ENCODE peak calls at places on chromosomes 6 and 20, in seven cellular contexts. L is transverse colon, K is endothelial cell of umbilical vein, I is OCI-LY7, X is ascending aorta, Z is Peyer's patch, Y is fibroblast of lung. O is an unnamed sample. For H3K4me1, the result is how much of the 10 kb centered on the place peaks cover.

GRCh38 chr6:151916680-151917164 is 109.2 kb downstream of the ESR1 start:
- DNase-seq in Z (no peak), Y (peak), L (no peak), X (no peak), K (no peak), I (no peak), O (no peak)

GRCh38 chr6:113645576-113645970 is 211.6 kb upstream of the MARCKS start:
- DNase-seq in K (no peak), L (peak), X (no peak), Y (peak), Z (peak), I (no peak), O (no peak)

GRCh38 chr6:40349566-40350192 is 237.5 kb downstream of the LRFN2 start:
- DNase-seq in X (peak), L (no peak), I (no peak), K (no peak), Z (peak), Y (no peak), O (no peak)

GRCh38 chr20:23106271-23106851 is 20.2 kb upstream of the CD93 start:
- DNase-seq in X (no peak), Z (no peak), I (no peak), L (no peak), K (peak), Y (no peak), O (no peak)

GRCh38 chr6:155327326-155328073 is 13.2 kb upstream of the TFB1M start:
- DNase-seq in Y (peak), I (peak), L (peak), Z (peak), K (peak), X (peak), O (no peak)

GRCh38 chr6:156977527-156978291 is 200.5 kb downstream of the ARID1B start:
- DNase-seq in K (no peak), Z (no peak), Y (peak), I (no peak), L (no peak), X (no peak), O (no peak)

GRCh38 chr6:169862464-169863148 is 111.2 kb downstream of the ERMARD start:
- DNase-seq in L (no peak), Z (no peak), X (no peak), K (no peak), I (no peak), Y (no peak), O (peak)

GRCh38 chr6:101961357-101961756 is 567.8 kb downstream of the GRIK2 start:
- DNase-seq in L (no peak), Y (no peak), I (no peak), K (no peak), Z (no peak), X (no peak), O (no peak)

GRCh38 chr20:4820833-4821518 is 99.3 kb downstream of the PRND start:
- DNase-seq in X (no peak), Z (no peak), Y (peak), L (no peak), I (no peak), K (peak), O (no peak)

GRCh38 chr6:111185954-111186353 is 98.7 kb downstream of the SLC16A10 start:
- DNase-seq in K (no peak), Z (no peak), X (no peak), Y (no peak), L (no peak), I (no peak), O (no peak)

GRCh38 chr6:167845856-167846255 is 19.1 kb downstream of the AFDN start:
- DNase-seq in X (no peak), Z (no peak), Y (no peak), I (no peak), K (no peak), L (no peak), O (no peak)

GRCh38 chr6:113701552-113702254 is 155.4 kb upstream of the MARCKS start:
- DNase-seq in K (peak), X (no peak), I (no peak), Y (peak), L (no peak), Z (no peak), O (no peak)

GRCh38 chr6:157228421-157229218 is 94.7 kb downstream of the TMEM242 start:
- DNase-seq in K (no peak), Y (no peak), L (no peak), I (no peak), X (peak), Z (peak), O (no peak)

GRCh38 chr6:136593748-136594490 is 43.7 kb upstream of the MAP7 start:
- DNase-seq in I (peak), K (peak), Y (peak), X (peak), L (peak), Z (peak), O (peak)

GRCh38 chr6:5525209-5525608 is 263.9 kb downstream of the FARS2 start:
- DNase-seq in I (no peak), Z (no peak), L (no peak), Y (peak), X (no peak), K (peak), O (no peak)

GRCh38 chr6:71523548-71523947 is 234.9 kb downstream of the OGFRL1 start:
- DNase-seq in X (no peak), Z (no peak), L (no peak), K (no peak), Y (no peak), I (no peak), O (no peak)

GRCh38 chr6:148342146-148343027 is at the start of gene SASH1:
- DNase-seq in X (peak), I (no peak), Y (peak), Z (peak), L (peak), K (peak), O (peak)

GRCh38 chr6:57252137-57252536 is 30.0 kb upstream of the RAB23 start:
- DNase-seq in K (no peak), X (no peak), Y (no peak), Z (no peak), I (no peak), L (no peak), O (no peak)

GRCh38 chr6:53033764-53034163 is 31.4 kb upstream of the FBXO9 start:
- DNase-seq in X (no peak), Z (no peak), L (no peak), I (no peak), Y (peak), K (peak), O (no peak)

GRCh38 chr6:113420290-113420689 is 436.9 kb upstream of the MARCKS start:
- DNase-seq in I (no peak), Y (no peak), X (no peak), Z (no peak), K (no peak), L (no peak), O (no peak)

GRCh38 chr20:12153616-12154015 is 235.9 kb downstream of the BTBD3 start:
- DNase-seq in Y (peak), X (no peak), L (no peak), K (no peak), I (no peak), Z (no peak), O (no peak)

GRCh38 chr6:15331143-15331542 is 85.3 kb downstream of the JARID2 start:
- DNase-seq in L (no peak), Z (no peak), X (no peak), K (no peak), Y (no peak), I (no peak), O (no peak)

GRCh38 chr6:80520195-80520594 is 413.7 kb downstream of the BCKDHB start:
- DNase-seq in Z (no peak), L (no peak), X (no peak), Y (peak), I (no peak), K (peak), O (no peak)

DNA sequence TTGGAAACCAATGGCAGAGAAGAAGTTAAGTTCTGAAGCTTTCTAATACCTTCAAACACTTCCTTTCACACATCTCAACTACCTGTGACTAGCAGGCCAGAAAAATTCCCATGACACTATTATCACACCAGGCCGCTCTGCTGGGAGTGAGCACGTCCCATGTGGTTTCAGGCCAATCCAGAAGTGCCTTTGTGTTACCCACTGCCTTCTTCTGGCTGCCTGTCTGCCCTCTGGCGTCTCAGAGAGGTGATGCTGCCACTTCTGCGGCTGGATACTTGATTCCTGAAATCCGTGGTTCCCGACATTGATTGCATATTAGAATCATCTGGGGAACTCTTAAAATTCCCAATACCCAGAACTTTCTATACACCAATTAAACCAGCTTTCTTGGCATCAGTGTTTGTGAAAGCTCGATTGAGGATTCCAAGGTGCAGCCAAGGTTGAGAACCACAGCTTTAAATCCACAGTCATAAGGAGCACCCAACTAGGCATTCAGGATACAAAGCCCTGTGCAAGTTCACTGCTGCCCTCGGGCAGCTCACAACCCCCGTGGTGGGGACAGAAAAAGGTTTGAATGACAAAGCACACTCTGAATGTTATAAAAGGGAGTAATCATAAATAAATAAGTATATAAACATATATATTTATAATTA is 65.6 kb downstream of the STMND1 start:
- DNase-seq in Y (peak), Z (peak), K (peak), I (no peak), L (peak), X (no peak), O (no peak)
- TF ChIP-seq CTCF in Y (peak), Z (peak), K (peak), I (no peak), L (peak), X (peak), O (no peak)

GRCh38 chr6:24933868-24934401 is 1.8 kb downstream of the RIPOR2 start:
- DNase-seq in L (peak), X (no peak), Y (no peak), Z (peak), K (peak), I (peak), O (no peak)
- H3K4me1 ChIP-seq in L (under half), X (under half), Y (under half), Z (under half), K (under half), I (half or more), O (under half)

GRCh38 chr6:99092461-99092860 is 144.7 kb upstream of the FBXL4 start:
- DNase-seq in L (no peak), Y (no peak), Z (no peak), K (no peak), X (no peak), I (peak), O (no peak)

GRCh38 chr6:99093781-99094180 is 146.0 kb upstream of the FBXL4 start:
- DNase-seq in K (no peak), X (no peak), Y (no peak), Z (no peak), L (no peak), I (peak), O (no peak)

GRCh38 chr6:99096186-99096585 is 148.4 kb upstream of the FBXL4 start:
- DNase-seq in Y (no peak), K (no peak), L (no peak), X (no peak), I (no peak), Z (no peak), O (no peak)

GRCh38 chr6:99092009-99092408 is 144.3 kb upstream of the FBXL4 start:
- DNase-seq in Z (no peak), L (no peak), I (peak), Y (no peak), X (no peak), K (no peak), O (no peak)
- H3K4me3 ChIP-seq in Z (no peak), L (no peak), I (no peak), Y (no peak), X (no peak), K (no peak), O (no peak)

DNA sequence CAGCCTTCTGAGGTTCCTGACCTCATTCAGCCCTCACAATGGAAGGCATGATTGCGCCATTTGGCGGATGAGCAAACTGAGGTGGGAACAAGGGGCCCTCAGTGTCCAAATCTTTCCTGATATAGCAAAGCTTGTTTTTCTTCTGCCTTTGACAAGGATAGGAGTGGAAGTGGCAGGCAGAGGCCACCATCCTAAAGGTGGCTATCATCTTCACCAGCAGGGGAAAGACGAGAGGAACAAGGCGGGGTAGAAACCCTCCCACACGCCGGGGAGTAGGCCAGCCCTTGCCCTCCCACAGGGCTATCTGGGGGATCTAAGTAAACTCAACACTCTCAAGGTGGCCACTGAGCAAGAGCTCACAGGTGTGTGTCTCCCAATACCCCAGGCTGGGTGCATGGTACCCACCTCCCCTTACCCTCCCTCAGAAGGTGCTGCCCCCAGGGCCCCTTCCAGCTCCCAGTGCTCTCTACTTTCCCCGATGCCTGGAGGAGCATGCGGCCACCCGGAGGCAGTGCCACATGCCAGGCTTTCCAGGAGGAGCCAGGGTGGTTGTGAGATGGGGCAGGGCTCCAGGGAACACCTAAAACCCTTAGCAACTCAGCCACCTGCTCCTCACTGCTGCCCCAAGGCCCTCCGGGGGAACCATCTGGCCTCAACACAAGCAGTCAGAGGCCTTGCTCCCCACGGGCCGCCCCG is 11.2 kb downstream of the SPDEF start:
- DNase-seq in L (no peak), X (no peak), I (no peak), Z (no peak), K (no peak), Y (no peak), O (no peak)
- TF ChIP-seq CTCF in L (no peak), X (no peak), I (no peak), Z (no peak), K (no peak), Y (no peak), O (no peak)